ENCODE peak calls at places on chromosomes 6 and 20, in five cellular contexts. H is astrocyte, B is kidney, A is H1, E is neural progenitor cell. J is an unnamed sample.
A peak's percentile ranks its signal among the peaks of the same experiment; 100 is the strongest.

GRCh38 chr6:84362180-84362821 is 134.9 kb upstream of the CEP162 start:
- DNase-seq in H (no peak), B (no peak), A (no peak), E (no peak), J (no peak)

GRCh38 chr20:29079769-29080690 is 2177.4 kb upstream of the DEFB115 start:
- DNase-seq in H (no peak), B (peak; percentile 76), A (no peak), E (no peak), J (no peak)

GRCh38 chr6:35294308-35294945 is 3.2 kb upstream of the DEF6 start:
- DNase-seq in H (no peak), B (no peak), A (no peak), E (peak; percentile 65), J (peak; percentile 85)

GRCh38 chr6:54775586-54775985 is 71.0 kb upstream of the FAM83B start:
- DNase-seq in H (peak; percentile 6), B (no peak), A (no peak), E (no peak), J (no peak)

GRCh38 chr6:52829046-52829817 is 11.4 kb downstream of the GSTA5 start:
- DNase-seq in H (no peak), B (peak; percentile 69), A (no peak), E (no peak), J (no peak)

GRCh38 chr6:125188594-125189203 is 35.1 kb downstream of the TPD52L1 start:
- DNase-seq in H (no peak), B (no peak), A (no peak), E (no peak), J (no peak)

GRCh38 chr6:35091353-35092083 is 49.6 kb downstream of the TCP11 start:
- DNase-seq in H (peak; percentile 8), B (no peak), A (no peak), E (no peak), J (peak; percentile 42)

GRCh38 chr20:46137816-46138215 is 19.7 kb downstream of the CD40 start:
- DNase-seq in H (no peak), B (no peak), A (no peak), E (no peak), J (no peak)

GRCh38 chr6:121847806-121848522 is 412.5 kb downstream of the GJA1 start:
- DNase-seq in H (no peak), B (no peak), A (no peak), E (no peak), J (peak; percentile 83)

GRCh38 chr20:14992961-14993360 is 655.5 kb upstream of the FLRT3 start:
- DNase-seq in H (peak; percentile 15), B (no peak), A (no peak), E (no peak), J (no peak)

GRCh38 chr20:2872304-2873009 is 824 bp upstream of the PTPRA start:
- DNase-seq in H (peak; percentile 34), B (peak; percentile 89), A (no peak), E (peak; percentile 86), J (peak; percentile 85)
- TF ChIP-seq CTCF in H (no peak), B (peak; percentile 1), A (peak; percentile 50), E (peak; percentile 49), J (peak; percentile 44)

DNA sequence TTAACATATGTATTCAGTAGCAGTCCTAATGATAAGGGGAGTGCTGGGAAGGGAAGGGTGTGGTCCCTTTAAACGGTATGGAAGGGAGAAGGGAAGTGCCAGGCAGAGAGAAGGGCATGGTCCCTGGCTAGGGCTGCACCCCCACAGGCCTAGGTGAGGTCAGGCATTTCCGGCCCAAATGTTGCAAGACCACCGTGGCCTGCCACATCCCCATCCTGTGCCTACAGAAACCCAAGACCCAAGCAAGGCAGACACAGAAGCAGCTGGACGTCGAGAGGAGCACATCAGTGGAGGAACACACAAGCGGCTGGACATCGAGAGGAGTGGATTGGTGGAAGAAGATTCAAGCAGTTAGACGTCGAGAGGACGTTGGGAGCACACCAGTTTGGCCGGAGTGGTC is 5.9 kb downstream of the RRAGD start:
- DNase-seq in H (no peak), B (no peak), A (no peak), E (no peak), J (no peak)
- H3K4me3 ChIP-seq in H (no peak overlapping the region), B (no peak overlapping the region), A (no peak overlapping the region), E (no peak overlapping the region), J (no peak overlapping the region)

GRCh38 chr6:151441390-151442166 is 10.3 kb downstream of the RMND1 start:
- DNase-seq in H (no peak), B (no peak), A (no peak), E (no peak), J (no peak)

GRCh38 chr6:151440498-151440897 is 11.4 kb downstream of the RMND1 start:
- DNase-seq in H (no peak), B (no peak), A (no peak), E (no peak), J (no peak)

GRCh38 chr6:151442359-151442758 is 9.6 kb downstream of the RMND1 start:
- DNase-seq in H (no peak), B (no peak), A (no peak), E (no peak), J (no peak)

GRCh38 chr6:151443449-151443848 is 8.5 kb downstream of the RMND1 start:
- DNase-seq in H (no peak), B (no peak), A (no peak), E (no peak), J (no peak)

GRCh38 chr6:151440930-151441329 is 11.0 kb downstream of the RMND1 start:
- DNase-seq in H (peak; percentile 15), B (no peak), A (no peak), E (no peak), J (no peak)
- H3K9ac ChIP-seq in H (no peak overlapping the region), B (no peak overlapping the region), A (no peak overlapping the region), E (peak overlapping the region; percentile 28), J (no peak overlapping the region)

GRCh38 chr6:25138024-25138696 is 141.0 kb upstream of the CARMIL1 start:
- DNase-seq in H (peak; percentile 65), B (peak; percentile 75), A (no peak), E (no peak), J (no peak)
- TF ChIP-seq CTCF in H (no peak), B (peak; percentile 27), A (no peak), E (no peak), J (no peak)

DNA sequence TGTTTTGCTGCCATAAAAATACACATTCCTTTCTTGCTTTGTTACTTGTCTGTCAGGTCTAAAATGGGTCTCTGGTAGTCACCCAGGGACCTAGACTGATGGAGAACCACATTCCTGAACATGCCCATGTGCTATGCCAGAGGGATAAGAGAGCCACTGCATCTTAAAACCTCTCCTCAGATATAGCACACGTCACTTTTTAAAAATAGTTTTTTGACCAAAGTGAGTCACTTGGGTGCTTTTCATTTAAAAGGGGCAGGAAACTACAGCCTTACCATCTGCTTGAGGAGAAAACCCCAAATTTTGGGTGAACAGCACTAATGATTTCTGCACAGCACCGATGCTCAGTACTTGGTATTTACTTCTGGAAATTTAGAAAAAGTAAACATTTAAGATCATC is 197.9 kb downstream of the OGFRL1 start:
- DNase-seq in H (peak; percentile 64), B (no peak), A (no peak), E (no peak), J (no peak)
- H3K4me3 ChIP-seq in H (no peak overlapping the region), B (no peak overlapping the region), A (no peak overlapping the region), E (no peak overlapping the region), J (no peak overlapping the region)

DNA sequence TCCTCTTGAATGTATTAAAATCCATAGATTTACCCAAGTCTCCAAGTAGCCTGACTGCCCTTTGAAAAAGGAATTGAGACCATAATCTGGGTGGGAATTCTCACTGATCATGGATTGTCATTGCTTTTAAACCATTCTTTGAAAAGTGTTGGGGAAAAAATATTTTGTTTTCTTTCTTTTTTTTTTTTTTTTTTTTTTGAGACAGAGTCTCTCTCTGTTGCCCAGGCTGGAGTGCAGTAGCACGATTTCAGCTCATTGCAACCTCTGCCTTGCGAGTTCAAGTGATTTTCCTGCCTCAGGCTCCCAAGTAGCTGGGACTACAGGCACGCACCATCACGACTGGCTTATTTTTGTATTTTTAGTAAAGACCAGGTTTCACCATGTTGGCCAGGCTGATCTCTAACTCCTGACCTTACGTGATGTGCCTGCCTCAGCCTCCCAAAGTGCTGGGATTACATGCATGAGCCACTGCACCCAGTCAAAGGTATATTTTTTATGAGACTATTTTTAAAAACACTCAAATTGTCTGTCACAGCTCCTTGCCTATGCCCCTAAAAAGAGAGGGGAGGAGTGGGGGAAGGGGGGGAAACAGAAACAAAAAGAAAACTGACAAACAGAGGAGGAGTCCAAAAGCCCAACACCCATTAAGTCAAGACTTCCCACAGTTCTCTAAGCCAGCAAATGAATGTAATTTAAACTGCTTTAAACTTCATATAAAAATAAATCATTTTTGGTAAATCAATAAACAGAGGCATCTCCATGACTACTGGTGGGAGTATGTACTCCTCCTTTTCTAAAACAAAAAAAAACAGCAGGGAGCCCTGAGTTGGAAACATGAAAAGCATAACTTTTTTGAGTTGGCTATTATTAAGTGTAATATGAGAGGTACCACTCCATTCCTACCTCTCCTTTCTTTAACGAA is 119.4 kb upstream of the PRSS16 start:
- DNase-seq in H (no peak), B (no peak), A (no peak), E (no peak), J (no peak)
- H3K9ac ChIP-seq in H (no peak overlapping the region), B (no peak overlapping the region), A (no peak overlapping the region), E (no peak overlapping the region), J (no peak overlapping the region)

DNA sequence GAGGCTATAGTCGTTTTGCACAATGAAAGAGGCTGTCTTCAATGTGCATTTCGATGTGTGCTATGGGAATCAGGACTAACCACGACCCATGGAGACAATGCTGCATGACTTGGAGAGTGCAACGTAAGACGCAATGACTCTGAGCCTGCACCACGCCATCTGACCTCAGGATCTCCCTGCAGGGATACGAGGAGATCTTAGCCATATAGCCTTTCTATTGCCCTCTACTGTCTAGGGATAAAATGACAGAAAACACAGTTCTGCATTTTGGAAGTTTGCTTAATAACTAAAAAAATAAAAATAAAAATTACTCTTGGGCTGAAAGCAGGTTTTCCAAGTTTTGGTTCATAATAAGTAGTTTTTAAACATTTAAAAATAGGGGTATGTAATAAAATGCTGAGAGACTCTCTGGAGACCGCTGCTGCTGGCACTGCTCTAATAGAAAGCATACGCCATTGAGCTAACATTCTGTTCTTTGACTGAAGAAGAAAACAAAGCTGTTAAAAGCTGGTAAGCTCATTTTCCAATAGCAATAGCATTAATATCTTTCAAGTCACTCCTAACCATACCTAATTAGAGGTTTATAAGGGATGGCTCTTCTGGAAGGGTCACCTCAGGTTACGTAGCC is 87.2 kb downstream of the PDE7B start:
- DNase-seq in H (peak; percentile 39), B (no peak), A (no peak), E (peak; percentile 39), J (peak; percentile 61)
- TF ChIP-seq CTCF in H (peak; percentile 24), B (peak; percentile 20), A (peak; percentile 50), E (peak; percentile 47), J (peak; percentile 74)

DNA sequence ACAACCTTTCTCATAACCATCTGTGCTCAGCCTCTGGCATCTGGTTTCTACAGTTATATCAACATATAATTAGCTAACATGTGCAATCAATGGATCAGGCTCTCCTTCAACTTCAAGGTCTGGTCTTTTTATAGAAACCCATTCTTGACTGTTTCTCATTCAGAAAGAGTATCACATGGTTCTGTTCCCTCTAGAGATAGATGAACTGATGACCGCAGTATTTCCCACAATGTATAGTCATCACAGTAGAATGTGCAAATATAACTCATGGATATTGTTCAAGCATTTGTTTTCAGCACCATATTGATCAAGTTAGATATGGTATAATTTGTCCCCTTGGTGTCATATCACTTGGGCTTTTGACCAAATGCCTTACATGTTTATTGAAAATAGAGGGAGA is 656.2 kb downstream of the FRK start:
- DNase-seq in H (no peak), B (no peak), A (no peak), E (no peak), J (no peak)
- H3K4me3 ChIP-seq in H (no peak overlapping the region), B (no peak overlapping the region), A (no peak overlapping the region), E (no peak overlapping the region), J (no peak overlapping the region)

GRCh38 chr20:17541996-17542395 is 10.8 kb upstream of the BFSP1 start:
- DNase-seq in H (peak; percentile 97), B (no peak), A (no peak), E (no peak), J (peak; percentile 58)
- H3K9ac ChIP-seq in H (peak overlapping the region; percentile 65), B (no peak overlapping the region), A (no peak overlapping the region), E (no peak overlapping the region), J (no peak overlapping the region)

GRCh38 chr20:32474009-32474716 is 111.0 kb downstream of the NOL4L start:
- DNase-seq in H (no peak), B (peak; percentile 82), A (no peak), E (no peak), J (no peak)
- TF ChIP-seq CTCF in H (no peak), B (no peak), A (no peak), E (no peak), J (no peak)

J was measured in endodermal cell.